ENCODE peak calls at places on chromosome 13, in four cellular contexts. T, X, W and H are unnamed samples.

GRCh38 chr13:23516190-23516589 is 54.0 kb upstream of the TNFRSF19 start:
- DNase-seq in T (no peak), X (no peak), W (no peak), H (no peak)

GRCh38 chr13:48156466-48156865 is 61.6 kb upstream of the MED4 start:
- DNase-seq in T (no peak), X (peak; percentile 63), W (no peak), H (peak; percentile 74)

GRCh38 chr13:64639206-64639605 is 2590.9 kb downstream of the PCDH9 start:
- DNase-seq in T (no peak), X (no peak), W (no peak), H (no peak)

GRCh38 chr13:73465629-73465974 is 406.8 kb downstream of the KLF5 start:
- DNase-seq in T (peak; percentile 52), X (no peak), W (no peak), H (no peak)

GRCh38 chr13:112723771-112724170 is 33.9 kb downstream of the ATP11A start:
- DNase-seq in T (no peak), X (no peak), W (no peak), H (no peak)

GRCh38 chr13:112641456-112641855 is 48.4 kb upstream of the ATP11A start:
- DNase-seq in T (no peak), X (no peak), W (no peak), H (no peak)

GRCh38 chr13:49859568-49859967 is 67.1 kb upstream of the KPNA3 start:
- DNase-seq in T (peak; percentile 57), X (no peak), W (no peak), H (no peak)

GRCh38 chr13:114119196-114119595 is 13.2 kb downstream of the RASA3 start:
- DNase-seq in T (peak; percentile 47), X (no peak), W (no peak), H (no peak)

GRCh38 chr13:79749556-79749955 is 268.6 kb downstream of the NDFIP2 start:
- DNase-seq in T (peak; percentile 91), X (no peak), W (no peak), H (no peak)

GRCh38 chr13:99977912-99978780 is 3.4 kb upstream of the ZIC2 start:
- DNase-seq in T (no peak), X (no peak), W (no peak), H (no peak)

GRCh38 chr13:36819811-36820140 is 754 bp downstream of the RFXAP start:
- DNase-seq in T (no peak), X (peak; percentile 13), W (no peak), H (peak; percentile 10)

GRCh38 chr13:73939071-73939380 is 195.2 kb downstream of the KLF12 start:
- DNase-seq in T (no peak), X (no peak), W (no peak), H (no peak)

GRCh38 chr13:32314968-32315254 is 252 bp downstream of the ZAR1L start:
- DNase-seq in T (no peak), X (peak; percentile 48), W (no peak), H (peak; percentile 58)

GRCh38 chr13:87131611-87132010 is 539.6 kb upstream of the SLITRK5 start:
- DNase-seq in T (no peak), X (no peak), W (no peak), H (no peak)

GRCh38 chr13:35630551-35631275 is 154.2 kb upstream of the MAB21L1 start:
- DNase-seq in T (peak; percentile 27), X (no peak), W (no peak), H (no peak)

GRCh38 chr13:50152224-50152623 is 137.0 kb downstream of the KCNRG start:
- DNase-seq in T (no peak), X (no peak), W (no peak), H (no peak)

GRCh38 chr13:67048084-67048792 is 181.9 kb downstream of the PCDH9 start:
- DNase-seq in T (peak; percentile 20), X (no peak), W (no peak), H (no peak)

GRCh38 chr13:23990443-23990842 is 93.1 kb upstream of the C1QTNF9B start:
- DNase-seq in T (no peak), X (no peak), W (no peak), H (no peak)

GRCh38 chr13:64756621-64757020 is 2473.5 kb downstream of the PCDH9 start:
- DNase-seq in T (no peak), X (no peak), W (no peak), H (no peak)

GRCh38 chr13:72823081-72823480 is 41.1 kb downstream of the PIBF1 start:
- DNase-seq in T (no peak), X (no peak), W (no peak), H (no peak)

GRCh38 chr13:23558675-23559536 is 11.3 kb upstream of the TNFRSF19 start:
- DNase-seq in T (no peak), X (no peak), W (no peak), H (no peak)

GRCh38 chr13:102769679-102770078 is 3.9 kb downstream of the TEX30 start:
- DNase-seq in T (no peak), X (no peak), W (no peak), H (no peak)

GRCh38 chr13:114021464-114022308 is 47.8 kb upstream of the C13orf46 start:
- DNase-seq in T (no peak), X (no peak), W (no peak), H (no peak)

GRCh38 chr13:94950303-94950702 is 238.0 kb upstream of the SOX21 start:
- DNase-seq in T (no peak), X (no peak), W (no peak), H (no peak)

GRCh38 chr13:65613004-65613403 is 1617.1 kb downstream of the PCDH9 start:
- DNase-seq in T (no peak), X (no peak), W (no peak), H (no peak)

GRCh38 chr13:80339841-80340642 is 884 bp downstream of the SPRY2 start:
- DNase-seq in T (no peak), X (no peak), W (peak; percentile 23), H (no peak)

GRCh38 chr13:66367356-66367755 is 862.8 kb downstream of the PCDH9 start:
- DNase-seq in T (no peak), X (no peak), W (no peak), H (no peak)

GRCh38 chr13:76759877-76760276 is 126.3 kb downstream of the KCTD12 start:
- DNase-seq in T (no peak), X (no peak), W (no peak), H (no peak)

GRCh38 chr13:52449323-52450011 is 967 bp downstream of the VPS36 start:
- DNase-seq in T (no peak), X (no peak), W (no peak), H (no peak)

GRCh38 chr13:59332966-59333365 is 830.8 kb downstream of the DIAPH3 start:
- DNase-seq in T (no peak), X (no peak), W (no peak), H (no peak)

GRCh38 chr13:113047587-113047986 is 58.0 kb upstream of the F7 start:
- DNase-seq in T (no peak), X (no peak), W (no peak), H (no peak)

GRCh38 chr13:100852146-100852545 is 177.6 kb upstream of the TMTC4 start:
- DNase-seq in T (no peak), X (no peak), W (no peak), H (no peak)

GRCh38 chr13:100594731-100595130 is 6.1 kb upstream of the GGACT start:
- DNase-seq in T (no peak), X (no peak), W (no peak), H (no peak)

GRCh38 chr13:80473695-80474094 is 132.8 kb upstream of the SPRY2 start:
- DNase-seq in T (peak; percentile 47), X (no peak), W (no peak), H (no peak)

GRCh38 chr13:95643471-95643813 is 1.1 kb downstream of the DZIP1 start:
- DNase-seq in T (no peak), X (no peak), W (no peak), H (no peak)

GRCh38 chr13:21053231-21053630 is 8.2 kb downstream of the LATS2 start:
- DNase-seq in T (no peak), X (no peak), W (no peak), H (no peak)

GRCh38 chr13:20171364-20171763 is 10.5 kb upstream of the GJA3 start:
- DNase-seq in T (no peak), X (no peak), W (no peak), H (no peak)

GRCh38 chr13:91017031-91017668 is 330.3 kb upstream of the MIR17HG start:
- DNase-seq in T (no peak), X (peak; percentile 10), W (peak; percentile 20), H (no peak)